ENCODE peak calls at places on chromosomes 7 and 10, in four cellular contexts. L is stomach; F is left ventricle myocardium inferior; I is T-helper 2 cell treated with Interferon-gamma antibody and Interleukin-4, amounts not matched to agents 5 μg/mL and 100 μg/mL, for 36 hours. O is an unnamed sample.

GRCh38 chr7:1949681-1950055 is 279.6 kb downstream of the ELFN1 start:
- DNase-seq in L (no peak), I (no peak), F (no peak), O (no peak)

GRCh38 chr10:4623757-4624420 is 202.1 kb upstream of the AKR1E2 start:
- DNase-seq in L (no peak), I (no peak), F (no peak), O (no peak)

GRCh38 chr7:21850531-21851285 is 95.0 kb downstream of the CDCA7L start:
- DNase-seq in I (no peak), F (no peak), L (no peak), O (no peak)

GRCh38 chr10:122998360-122998917 is 10.2 kb downstream of the IKZF5 start:
- DNase-seq in F (no peak), L (no peak), I (no peak), O (no peak)

GRCh38 chr7:4110438-4110837 is 571.7 kb upstream of the FOXK1 start:
- DNase-seq in F (no peak), L (no peak), I (no peak), O (no peak)

GRCh38 chr7:35467456-35467978 is 213.6 kb upstream of the TBX20 start:
- DNase-seq in L (no peak), I (no peak), F (no peak), O (no peak)

GRCh38 chr10:113434950-113435349 is 117.9 kb upstream of the HABP2 start:
- DNase-seq in L (no peak), I (no peak), F (no peak), O (no peak)

GRCh38 chr10:35194906-35195305 is 68.3 kb downstream of the CREM start:
- DNase-seq in I (peak), L (no peak), F (no peak), O (no peak)

O was measured in LoVo.